ENCODE peak calls at places on chromosomes 1 and 21, in eight cellular contexts. V is endothelial cell of umbilical vein, Q is thoracic aorta, X is psoas muscle, P is Calu3, N is mesothelial cell of epicardium, H is brain microvascular endothelial cell, T is GM12864. B is an unnamed sample.

GRCh38 chr1:204578867-204579664 is 62.9 kb downstream of the MDM4 start:
- DNase-seq in V (no peak), X (no peak), N (no peak), Q (no peak), P (peak), T (peak), H (no peak), B (no peak)

GRCh38 chr1:24966724-24967346 is 36.8 kb upstream of the RUNX3 start:
- DNase-seq in H (peak), Q (no peak), P (no peak), V (no peak), T (no peak), X (no peak), N (no peak), B (no peak)

GRCh38 chr1:169327875-169328274 is 39.7 kb downstream of the NME7 start:
- DNase-seq in P (no peak), T (no peak), Q (no peak), V (no peak), N (no peak), X (no peak), H (no peak), B (no peak)

GRCh38 chr1:55214214-55214902 is 806 bp downstream of the USP24 start:
- DNase-seq in H (no peak), V (peak), N (peak), Q (no peak), X (peak), T (no peak), P (peak), B (peak)

GRCh38 chr1:151061012-151061401 is 810 bp downstream of the MLLT11 start:
- DNase-seq in P (no peak), X (no peak), T (no peak), Q (no peak), H (no peak), N (no peak), V (peak), B (no peak)

GRCh38 chr1:60759257-60759656 is 323.1 kb upstream of the NFIA start:
- DNase-seq in Q (no peak), P (no peak), H (no peak), N (no peak), X (no peak), V (no peak), T (no peak), B (no peak)

GRCh38 chr1:196063952-196064351 is 544.3 kb downstream of the KCNT2 start:
- DNase-seq in T (no peak), Q (no peak), N (no peak), H (no peak), X (no peak), V (no peak), P (no peak), B (no peak)

GRCh38 chr21:19402870-19403269 is 999.3 kb upstream of the TMPRSS15 start:
- DNase-seq in Q (no peak), X (no peak), H (no peak), P (no peak), V (no peak), N (no peak), T (no peak), B (no peak)

GRCh38 chr1:189205863-189206262 is 1271.8 kb downstream of the BRINP3 start:
- DNase-seq in V (no peak), T (no peak), Q (no peak), X (no peak), H (no peak), P (no peak), N (no peak), B (no peak)

DNA sequence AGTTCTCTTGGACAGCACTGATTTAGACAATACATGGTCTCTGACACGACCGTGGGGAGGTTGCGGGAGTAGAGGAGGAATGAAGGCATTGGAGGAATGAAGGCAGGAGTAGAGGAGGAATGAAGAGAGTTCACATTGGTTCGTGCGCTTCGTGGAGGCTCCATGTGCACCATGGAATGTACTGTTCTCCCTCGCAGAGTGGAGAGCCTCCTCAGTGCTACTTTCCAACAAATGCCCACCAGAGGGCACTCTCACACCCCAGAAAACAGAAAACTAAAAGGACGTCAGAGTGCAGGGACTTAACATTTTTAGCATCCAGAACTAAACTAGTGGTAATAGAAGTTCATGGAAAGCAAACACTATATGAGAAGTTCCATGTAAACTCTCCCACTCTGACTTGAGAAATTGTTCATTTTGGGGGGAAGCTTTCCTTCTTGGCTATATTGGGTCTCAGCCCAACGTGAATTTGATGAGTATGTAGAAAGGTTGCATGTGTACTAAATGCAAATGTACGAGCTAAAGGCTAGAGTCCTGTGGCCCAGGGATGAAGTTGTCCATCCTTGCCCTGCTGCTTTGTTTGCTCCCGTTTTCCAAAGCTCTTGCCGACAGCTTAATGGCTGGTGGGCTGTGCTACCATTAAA is 211.6 kb downstream of the LMX1A start:
- DNase-seq in Q (no peak), P (peak), H (peak), V (peak), N (peak), X (peak), T (no peak), B (no peak)
- TF ChIP-seq CTCF in Q (peak), P (peak), H (peak), V (peak), N (peak), X (peak), T (peak), B (peak)

DNA sequence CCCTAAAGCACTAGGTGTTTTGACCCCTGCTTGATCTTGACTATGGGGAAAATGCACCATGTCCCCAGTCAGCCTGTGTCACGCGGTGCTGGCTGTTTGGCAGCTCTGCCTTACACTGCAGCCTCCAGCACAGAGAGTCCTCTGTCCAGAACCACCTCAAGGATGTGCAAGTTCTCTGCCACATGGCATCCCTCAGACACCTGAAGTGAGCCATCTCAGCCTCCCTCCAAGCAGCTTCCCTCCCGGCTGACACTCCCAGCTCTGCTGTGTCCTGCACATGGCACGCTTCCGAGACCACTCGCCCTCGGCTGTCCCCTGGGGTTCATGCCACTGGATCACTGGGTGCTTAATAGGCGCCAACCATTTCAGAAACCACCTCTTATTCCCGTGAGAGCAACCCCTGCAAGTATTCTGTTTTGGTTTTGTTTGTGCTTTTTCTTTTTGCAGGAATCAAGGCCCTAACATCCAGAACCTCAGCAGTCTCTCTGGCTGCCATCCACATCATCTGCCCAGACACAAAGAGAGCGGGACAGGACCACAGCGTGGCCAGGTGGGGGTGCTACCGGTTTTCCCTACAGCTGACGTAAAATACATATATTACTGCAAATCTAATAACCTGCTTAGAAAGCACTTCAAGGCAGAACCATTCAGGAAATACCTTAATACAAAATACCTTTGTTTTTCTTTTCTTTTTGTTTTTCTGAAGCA is 45.7 kb downstream of the CAPZB start:
- DNase-seq in P (no peak), V (peak), T (no peak), N (no peak), X (no peak), H (no peak), Q (no peak), B (no peak)
- TF ChIP-seq CTCF in P (no peak), V (no peak), T (peak), N (no peak), X (peak), H (peak), Q (no peak), B (no peak)

GRCh38 chr1:205939690-205940330 is 3.4 kb downstream of the SLC26A9 start:
- DNase-seq in V (no peak), N (no peak), H (no peak), Q (no peak), X (no peak), P (peak), T (no peak), B (no peak)
- TF ChIP-seq CTCF in V (no peak), N (peak), H (peak), Q (no peak), X (no peak), P (peak), T (peak), B (no peak)

GRCh38 chr1:5975133-5975880 is 16.9 kb downstream of the NPHP4 start:
- DNase-seq in Q (no peak), T (no peak), N (peak), V (peak), X (no peak), P (peak), H (peak), B (no peak)

GRCh38 chr1:5972198-5972520 is 20.1 kb downstream of the NPHP4 start:
- DNase-seq in T (no peak), H (no peak), P (no peak), V (no peak), Q (no peak), N (peak), X (no peak), B (no peak)

GRCh38 chr1:5971471-5972197 is 20.6 kb downstream of the NPHP4 start:
- DNase-seq in P (no peak), H (no peak), Q (no peak), X (no peak), N (peak), V (no peak), T (no peak), B (no peak)

GRCh38 chr1:5974631-5975030 is 17.6 kb downstream of the NPHP4 start:
- DNase-seq in P (no peak), Q (no peak), H (no peak), V (no peak), X (no peak), T (no peak), N (no peak), B (no peak)

GRCh38 chr1:5973771-5974170 is 18.5 kb downstream of the NPHP4 start:
- DNase-seq in N (peak), Q (no peak), V (no peak), P (no peak), T (no peak), H (no peak), X (no peak), B (no peak)
- TF ChIP-seq CTCF in N (no peak), Q (no peak), V (no peak), P (no peak), T (no peak), H (peak), X (no peak), B (no peak)

DNA sequence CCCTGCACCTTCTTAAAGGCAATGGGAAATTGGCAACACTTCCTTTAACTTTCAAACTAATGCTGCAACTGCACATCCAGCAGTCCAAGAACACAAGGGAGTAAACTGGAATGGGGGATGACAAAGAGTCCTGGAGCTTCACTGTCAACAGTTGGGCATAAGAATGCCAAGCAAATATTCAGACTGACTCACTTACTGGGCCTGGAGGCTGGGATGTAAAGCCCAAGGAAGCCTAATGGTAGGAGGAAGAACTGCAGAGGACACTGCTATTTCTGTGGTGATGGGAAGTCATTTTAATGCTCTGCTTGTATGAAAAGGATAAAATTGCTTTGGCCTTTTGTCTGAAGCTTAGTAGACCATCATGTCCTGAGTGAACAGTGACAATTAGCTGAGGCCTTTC is 15.7 kb upstream of the DMRTA2 start:
- DNase-seq in Q (no peak), P (no peak), N (no peak), V (no peak), H (no peak), T (no peak), X (no peak), B (no peak)
- TF ChIP-seq CTCF in Q (no peak), P (no peak), N (peak), V (no peak), H (peak), T (peak), X (no peak), B (no peak)

GRCh38 chr21:23131177-23131576 is 2133.0 kb downstream of the NCAM2 start:
- DNase-seq in X (no peak), H (no peak), Q (no peak), N (no peak), P (no peak), V (peak), T (no peak), B (no peak)
- TF ChIP-seq CTCF in X (no peak), H (no peak), Q (no peak), N (no peak), P (no peak), V (no peak), T (no peak), B (no peak)

GRCh38 chr1:29114654-29115053 is 9.0 kb downstream of the TMEM200B start:
- DNase-seq in X (no peak), Q (no peak), N (no peak), V (no peak), H (no peak), T (no peak), P (no peak), B (no peak)

GRCh38 chr1:29120367-29120766 is 3.3 kb downstream of the TMEM200B start:
- DNase-seq in P (no peak), V (no peak), H (no peak), N (no peak), X (no peak), Q (no peak), T (no peak), B (no peak)

GRCh38 chr1:29119365-29119929 is 4.3 kb downstream of the TMEM200B start:
- DNase-seq in H (no peak), T (no peak), P (no peak), Q (no peak), X (no peak), V (no peak), N (no peak), B (no peak)

GRCh38 chr1:29120955-29121485 is 2.7 kb downstream of the TMEM200B start:
- DNase-seq in V (peak), H (no peak), N (no peak), T (no peak), X (peak), Q (no peak), P (no peak), B (peak)

DNA sequence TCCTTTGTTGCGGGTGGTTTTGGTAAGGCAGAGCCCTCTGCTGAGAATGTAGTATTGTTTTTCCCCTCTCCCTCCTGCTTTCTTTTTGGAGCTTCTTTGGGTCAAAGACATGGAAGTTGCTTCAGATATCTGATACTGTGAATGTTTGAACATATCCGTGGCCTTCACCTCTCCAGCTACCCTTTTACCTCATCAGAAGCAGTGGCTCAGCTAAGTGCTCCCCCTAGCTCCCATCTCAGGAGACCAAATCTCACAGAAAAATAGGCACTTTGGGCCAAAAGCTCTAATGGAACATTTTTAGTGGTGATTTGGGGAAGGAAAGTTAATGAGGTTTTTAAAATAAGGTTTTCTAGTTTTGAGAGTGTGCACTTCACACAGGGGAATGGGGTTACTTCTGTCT is 6.3 kb downstream of the TMEM200B start:
- DNase-seq in H (no peak), P (no peak), V (no peak), N (no peak), X (no peak), Q (no peak), T (no peak), B (no peak)
- TF ChIP-seq CTCF in H (peak), P (no peak), V (no peak), N (no peak), X (peak), Q (no peak), T (no peak), B (no peak)